ENCODE peak calls at places on chromosomes 11 and 22, in nine cellular contexts. One of them, this sample, is unnamed.

GRCh38 chr22:36900880-36901279 is 12.5 kb upstream of the CSF2RB start:
- DNase-seq in heart left ventricle: no peak
- DNase-seq in MCF 10A: no peak
- DNase-seq in colonic mucosa: no peak
- DNase-seq in GM13976: no peak
- DNase-seq in fibroblast of pulmonary artery: peak
- DNase-seq in PC-3: no peak
- DNase-seq in omental fat pad: no peak
- DNase-seq in endodermal cell: peak
- DNase-seq in this sample: no peak

GRCh38 chr11:44535201-44535980 is 30.1 kb upstream of the CD82 start:
- DNase-seq in heart left ventricle: no peak
- DNase-seq in PC-3: no peak
- DNase-seq in MCF 10A: no peak
- DNase-seq in endodermal cell: no peak
- DNase-seq in omental fat pad: no peak
- DNase-seq in fibroblast of pulmonary artery: no peak
- DNase-seq in colonic mucosa: no peak
- DNase-seq in GM13976: no peak
- DNase-seq in this sample: no peak

GRCh38 chr11:103433380-103433779 is 324.2 kb downstream of the DYNC2H1 start:
- DNase-seq in colonic mucosa: no peak
- DNase-seq in fibroblast of pulmonary artery: peak
- DNase-seq in omental fat pad: no peak
- DNase-seq in MCF 10A: peak
- DNase-seq in GM13976: no peak
- DNase-seq in PC-3: peak
- DNase-seq in heart left ventricle: no peak
- DNase-seq in endodermal cell: no peak
- DNase-seq in this sample: no peak

GRCh38 chr22:30969532-30970355 is 679 bp downstream of the TUG1 start:
- DNase-seq in PC-3: peak
- DNase-seq in colonic mucosa: peak
- DNase-seq in MCF 10A: peak
- DNase-seq in omental fat pad: no peak
- DNase-seq in GM13976: no peak
- DNase-seq in heart left ventricle: no peak
- DNase-seq in endodermal cell: peak
- DNase-seq in fibroblast of pulmonary artery: peak
- DNase-seq in this sample: peak

GRCh38 chr11:127574528-127574927 is 574.0 kb upstream of the KIRREL3 start:
- DNase-seq in GM13976: no peak
- DNase-seq in heart left ventricle: no peak
- DNase-seq in MCF 10A: no peak
- DNase-seq in PC-3: no peak
- DNase-seq in endodermal cell: peak
- DNase-seq in omental fat pad: no peak
- DNase-seq in colonic mucosa: no peak
- DNase-seq in fibroblast of pulmonary artery: no peak
- DNase-seq in this sample: no peak

GRCh38 chr22:38218661-38219331 is 17.0 kb downstream of the MAFF start:
- DNase-seq in PC-3: peak
- DNase-seq in omental fat pad: peak
- DNase-seq in heart left ventricle: peak
- DNase-seq in GM13976: peak
- DNase-seq in endodermal cell: peak
- DNase-seq in MCF 10A: peak
- DNase-seq in colonic mucosa: peak
- DNase-seq in fibroblast of pulmonary artery: peak
- DNase-seq in this sample: no peak

GRCh38 chr11:77819921-77820564 is 479 bp downstream of the RSF1 start:
- DNase-seq in fibroblast of pulmonary artery: peak
- DNase-seq in heart left ventricle: peak
- DNase-seq in PC-3: peak
- DNase-seq in GM13976: peak
- DNase-seq in omental fat pad: no peak
- DNase-seq in endodermal cell: peak
- DNase-seq in MCF 10A: peak
- DNase-seq in colonic mucosa: peak
- DNase-seq in this sample: peak

GRCh38 chr11:12829131-12829530 is 154.9 kb downstream of the TEAD1 start:
- DNase-seq in omental fat pad: no peak
- DNase-seq in endodermal cell: no peak
- DNase-seq in MCF 10A: no peak
- DNase-seq in PC-3: no peak
- DNase-seq in colonic mucosa: no peak
- DNase-seq in GM13976: no peak
- DNase-seq in fibroblast of pulmonary artery: no peak
- DNase-seq in heart left ventricle: no peak
- DNase-seq in this sample: no peak

DNA sequence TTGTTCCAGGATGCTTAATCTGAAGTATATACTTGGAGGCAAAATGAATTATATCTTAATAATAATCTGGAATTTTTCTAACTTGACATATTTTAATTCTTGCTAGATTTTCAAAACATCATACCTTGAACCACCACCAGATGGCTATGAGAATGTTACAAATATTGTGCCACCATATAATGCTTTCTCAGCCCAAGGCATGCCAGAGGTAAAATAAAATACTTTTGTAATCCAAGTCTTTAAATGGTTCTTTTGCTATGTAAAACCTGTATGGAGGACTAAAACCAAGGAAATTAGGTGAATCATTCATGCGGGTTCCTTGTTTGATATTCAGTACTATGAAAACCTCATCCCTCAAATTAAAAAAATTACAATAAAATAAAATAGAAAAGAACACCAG is 14.4 kb downstream of the NAALAD2 start:
- DNase-seq in omental fat pad: no peak
- DNase-seq in MCF 10A: no peak
- DNase-seq in heart left ventricle: no peak
- DNase-seq in fibroblast of pulmonary artery: peak
- DNase-seq in colonic mucosa: no peak
- DNase-seq in PC-3: peak
- DNase-seq in endodermal cell: no peak
- DNase-seq in GM13976: no peak
- DNase-seq in this sample: no peak
- TF ChIP-seq CTCF in omental fat pad: no peak
- TF ChIP-seq CTCF in MCF 10A: no peak
- TF ChIP-seq CTCF in heart left ventricle: no peak
- TF ChIP-seq CTCF in fibroblast of pulmonary artery: peak
- TF ChIP-seq CTCF in colonic mucosa: no peak
- TF ChIP-seq CTCF in PC-3: peak
- TF ChIP-seq CTCF in endodermal cell: peak
- TF ChIP-seq CTCF in GM13976: no peak
- TF ChIP-seq CTCF in this sample: no peak

GRCh38 chr22:19892249-19892879 is 37.7 kb upstream of the GNB1L start:
- DNase-seq in endodermal cell: no peak
- DNase-seq in colonic mucosa: no peak
- DNase-seq in omental fat pad: no peak
- DNase-seq in PC-3: no peak
- DNase-seq in fibroblast of pulmonary artery: peak
- DNase-seq in MCF 10A: peak
- DNase-seq in GM13976: peak
- DNase-seq in heart left ventricle: no peak
- DNase-seq in this sample: no peak

GRCh38 chr22:19889951-19890350 is 35.3 kb upstream of the GNB1L start:
- DNase-seq in endodermal cell: no peak
- DNase-seq in omental fat pad: no peak
- DNase-seq in MCF 10A: no peak
- DNase-seq in colonic mucosa: no peak
- DNase-seq in heart left ventricle: peak
- DNase-seq in GM13976: no peak
- DNase-seq in PC-3: no peak
- DNase-seq in fibroblast of pulmonary artery: no peak
- DNase-seq in this sample: no peak

GRCh38 chr22:19890502-19891349 is 36.1 kb upstream of the GNB1L start:
- DNase-seq in GM13976: no peak
- DNase-seq in omental fat pad: no peak
- DNase-seq in fibroblast of pulmonary artery: no peak
- DNase-seq in colonic mucosa: no peak
- DNase-seq in endodermal cell: no peak
- DNase-seq in MCF 10A: no peak
- DNase-seq in PC-3: no peak
- DNase-seq in heart left ventricle: peak
- DNase-seq in this sample: no peak

GRCh38 chr22:19892925-19893324 is 38.3 kb upstream of the GNB1L start:
- DNase-seq in fibroblast of pulmonary artery: no peak
- DNase-seq in GM13976: no peak
- DNase-seq in endodermal cell: no peak
- DNase-seq in MCF 10A: no peak
- DNase-seq in heart left ventricle: no peak
- DNase-seq in PC-3: no peak
- DNase-seq in colonic mucosa: no peak
- DNase-seq in omental fat pad: no peak
- DNase-seq in this sample: no peak

DNA sequence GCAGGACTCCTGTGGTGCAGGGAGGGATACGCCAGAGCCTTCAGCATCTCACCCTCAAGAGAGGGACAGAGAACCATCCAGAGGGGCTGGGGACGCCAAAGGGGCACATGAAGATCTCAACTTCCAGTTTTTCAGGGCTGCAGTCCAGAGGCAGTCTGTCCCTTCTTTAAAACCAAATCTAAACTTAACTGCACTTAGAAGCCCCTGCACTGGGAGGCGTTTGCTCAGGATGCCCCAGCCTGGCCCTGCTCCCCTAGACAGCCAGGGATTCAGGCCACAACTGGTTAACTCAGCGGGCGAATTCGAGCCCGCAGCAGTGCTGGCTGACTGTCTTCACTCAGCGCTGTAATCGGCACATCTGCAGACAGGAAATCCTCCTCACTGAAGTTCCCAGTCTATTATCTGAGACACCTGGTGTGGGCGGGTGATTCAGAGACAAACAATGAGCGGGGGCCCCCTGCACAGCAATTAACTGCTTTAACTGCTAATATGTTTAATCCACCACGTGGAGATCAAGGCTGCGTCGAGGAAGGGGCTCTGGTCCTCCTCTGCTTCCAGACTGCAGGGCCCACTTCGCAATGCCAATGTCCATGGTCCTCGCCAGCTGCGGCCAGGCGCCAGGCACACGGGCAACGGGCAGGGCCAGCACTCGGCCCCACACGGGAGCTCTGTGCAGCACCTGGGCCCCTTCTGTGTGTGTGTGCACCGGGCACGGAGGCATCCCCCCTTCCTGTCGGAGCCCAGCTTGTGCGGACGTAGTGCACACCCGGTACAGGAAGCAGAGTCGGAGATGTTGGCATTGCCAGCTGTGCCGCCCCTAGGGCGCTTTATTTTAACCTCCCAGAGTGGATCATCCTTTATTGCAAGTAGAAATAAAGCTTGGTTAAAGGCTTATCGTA is 36.9 kb upstream of the GNB1L start:
- DNase-seq in endodermal cell: peak
- DNase-seq in omental fat pad: no peak
- DNase-seq in heart left ventricle: no peak
- DNase-seq in PC-3: peak
- DNase-seq in MCF 10A: peak
- DNase-seq in GM13976: peak
- DNase-seq in colonic mucosa: no peak
- DNase-seq in fibroblast of pulmonary artery: peak
- DNase-seq in this sample: no peak
- TF ChIP-seq CTCF in endodermal cell: no peak
- TF ChIP-seq CTCF in omental fat pad: no peak
- TF ChIP-seq CTCF in heart left ventricle: no peak
- TF ChIP-seq CTCF in PC-3: no peak
- TF ChIP-seq CTCF in MCF 10A: no peak
- TF ChIP-seq CTCF in GM13976: no peak
- TF ChIP-seq CTCF in colonic mucosa: no peak
- TF ChIP-seq CTCF in fibroblast of pulmonary artery: no peak
- TF ChIP-seq CTCF in this sample: no peak

GRCh38 chr22:21949948-21950347 is 2.7 kb downstream of the PPM1F start:
- DNase-seq in fibroblast of pulmonary artery: no peak
- DNase-seq in PC-3: no peak
- DNase-seq in endodermal cell: no peak
- DNase-seq in GM13976: no peak
- DNase-seq in MCF 10A: no peak
- DNase-seq in colonic mucosa: no peak
- DNase-seq in heart left ventricle: no peak
- DNase-seq in omental fat pad: no peak
- DNase-seq in this sample: no peak

GRCh38 chr22:21951931-21952465 is 650 bp downstream of the PPM1F start:
- DNase-seq in endodermal cell: peak
- DNase-seq in MCF 10A: peak
- DNase-seq in heart left ventricle: peak
- DNase-seq in GM13976: no peak
- DNase-seq in PC-3: peak
- DNase-seq in fibroblast of pulmonary artery: peak
- DNase-seq in omental fat pad: no peak
- DNase-seq in colonic mucosa: peak
- DNase-seq in this sample: no peak

GRCh38 chr22:21951062-21951461 is 1.6 kb downstream of the PPM1F start:
- DNase-seq in PC-3: no peak
- DNase-seq in colonic mucosa: no peak
- DNase-seq in endodermal cell: no peak
- DNase-seq in GM13976: no peak
- DNase-seq in MCF 10A: no peak
- DNase-seq in fibroblast of pulmonary artery: no peak
- DNase-seq in omental fat pad: no peak
- DNase-seq in heart left ventricle: no peak
- DNase-seq in this sample: no peak

GRCh38 chr22:21949569-21949918 is 3.1 kb downstream of the PPM1F start:
- DNase-seq in omental fat pad: no peak
- DNase-seq in PC-3: no peak
- DNase-seq in fibroblast of pulmonary artery: no peak
- DNase-seq in heart left ventricle: no peak
- DNase-seq in GM13976: no peak
- DNase-seq in endodermal cell: no peak
- DNase-seq in colonic mucosa: no peak
- DNase-seq in MCF 10A: no peak
- DNase-seq in this sample: no peak

DNA sequence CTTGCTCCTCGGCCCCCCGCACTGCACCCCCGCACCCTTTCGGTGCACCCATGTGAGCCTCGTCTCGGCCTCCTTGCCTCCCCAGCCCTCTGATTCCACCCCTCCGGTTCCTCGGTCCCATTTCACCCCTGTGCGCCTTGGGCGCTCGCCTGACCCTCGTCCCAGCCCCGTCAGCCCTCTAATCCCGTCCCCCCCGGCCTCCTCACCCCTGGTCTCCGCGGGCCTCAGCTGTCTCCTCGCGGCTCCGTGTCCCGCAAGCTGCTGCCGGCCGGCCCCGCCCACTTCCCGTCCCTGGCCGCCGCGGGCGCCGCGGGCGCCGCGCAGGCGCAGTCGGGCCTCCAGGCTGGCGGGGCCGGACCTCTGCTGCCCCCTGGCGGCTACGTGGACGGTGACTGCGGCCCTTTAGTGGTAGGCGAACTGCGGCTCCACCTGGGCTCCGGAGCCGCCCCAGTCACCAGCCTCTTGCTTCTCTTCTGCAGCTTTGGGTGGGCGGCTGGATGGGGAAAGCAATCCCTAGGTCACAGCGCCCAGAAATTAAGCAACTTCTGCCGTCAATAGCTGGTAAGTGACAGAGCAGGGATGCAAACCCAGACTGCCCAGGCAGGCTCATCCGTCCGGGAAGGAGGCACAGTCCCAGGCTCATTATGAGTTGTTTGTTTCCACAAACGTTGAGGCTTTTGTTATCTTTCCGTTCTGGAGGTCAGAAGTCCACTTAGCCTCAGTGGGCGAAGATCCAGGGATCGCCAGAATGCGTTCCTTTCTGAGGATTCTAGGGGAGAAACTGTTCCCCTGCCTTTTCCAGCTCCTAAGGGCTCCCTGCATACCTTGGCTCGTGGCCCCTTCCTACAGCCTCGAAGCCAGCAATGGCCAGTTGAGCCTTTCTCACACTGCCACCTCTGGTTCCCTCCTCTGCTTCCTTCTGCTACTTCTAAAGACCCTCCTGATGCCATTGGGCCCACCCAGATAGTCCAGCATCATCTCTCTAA is at the start of gene PPM1F:
- DNase-seq in omental fat pad: peak
- DNase-seq in fibroblast of pulmonary artery: peak
- DNase-seq in MCF 10A: peak
- DNase-seq in heart left ventricle: peak
- DNase-seq in PC-3: peak
- DNase-seq in colonic mucosa: peak
- DNase-seq in endodermal cell: peak
- DNase-seq in GM13976: peak
- DNase-seq in this sample: peak
- TF ChIP-seq CTCF in omental fat pad: peak
- TF ChIP-seq CTCF in fibroblast of pulmonary artery: peak
- TF ChIP-seq CTCF in MCF 10A: peak
- TF ChIP-seq CTCF in heart left ventricle: peak
- TF ChIP-seq CTCF in PC-3: peak
- TF ChIP-seq CTCF in colonic mucosa: peak
- TF ChIP-seq CTCF in endodermal cell: peak
- TF ChIP-seq CTCF in GM13976: peak
- TF ChIP-seq CTCF in this sample: peak

GRCh38 chr11:76700177-76701100 is 29.9 kb upstream of the LRRC32 start:
- DNase-seq in omental fat pad: no peak
- DNase-seq in heart left ventricle: peak
- DNase-seq in colonic mucosa: no peak
- DNase-seq in fibroblast of pulmonary artery: peak
- DNase-seq in GM13976: no peak
- DNase-seq in endodermal cell: no peak
- DNase-seq in MCF 10A: peak
- DNase-seq in PC-3: peak
- DNase-seq in this sample: no peak

GRCh38 chr11:76699461-76700091 is 29.0 kb upstream of the LRRC32 start:
- DNase-seq in GM13976: no peak
- DNase-seq in omental fat pad: no peak
- DNase-seq in PC-3: no peak
- DNase-seq in MCF 10A: no peak
- DNase-seq in endodermal cell: no peak
- DNase-seq in heart left ventricle: peak
- DNase-seq in colonic mucosa: no peak
- DNase-seq in fibroblast of pulmonary artery: no peak
- DNase-seq in this sample: no peak

GRCh38 chr11:76696756-76697155 is 26.2 kb upstream of the LRRC32 start:
- DNase-seq in GM13976: no peak
- DNase-seq in fibroblast of pulmonary artery: no peak
- DNase-seq in MCF 10A: no peak
- DNase-seq in endodermal cell: no peak
- DNase-seq in heart left ventricle: peak
- DNase-seq in PC-3: no peak
- DNase-seq in colonic mucosa: no peak
- DNase-seq in omental fat pad: no peak
- DNase-seq in this sample: no peak

GRCh38 chr11:76695767-76696166 is 25.2 kb upstream of the LRRC32 start:
- DNase-seq in MCF 10A: no peak
- DNase-seq in PC-3: no peak
- DNase-seq in endodermal cell: no peak
- DNase-seq in fibroblast of pulmonary artery: no peak
- DNase-seq in omental fat pad: no peak
- DNase-seq in heart left ventricle: peak
- DNase-seq in GM13976: no peak
- DNase-seq in colonic mucosa: no peak
- DNase-seq in this sample: no peak

DNA sequence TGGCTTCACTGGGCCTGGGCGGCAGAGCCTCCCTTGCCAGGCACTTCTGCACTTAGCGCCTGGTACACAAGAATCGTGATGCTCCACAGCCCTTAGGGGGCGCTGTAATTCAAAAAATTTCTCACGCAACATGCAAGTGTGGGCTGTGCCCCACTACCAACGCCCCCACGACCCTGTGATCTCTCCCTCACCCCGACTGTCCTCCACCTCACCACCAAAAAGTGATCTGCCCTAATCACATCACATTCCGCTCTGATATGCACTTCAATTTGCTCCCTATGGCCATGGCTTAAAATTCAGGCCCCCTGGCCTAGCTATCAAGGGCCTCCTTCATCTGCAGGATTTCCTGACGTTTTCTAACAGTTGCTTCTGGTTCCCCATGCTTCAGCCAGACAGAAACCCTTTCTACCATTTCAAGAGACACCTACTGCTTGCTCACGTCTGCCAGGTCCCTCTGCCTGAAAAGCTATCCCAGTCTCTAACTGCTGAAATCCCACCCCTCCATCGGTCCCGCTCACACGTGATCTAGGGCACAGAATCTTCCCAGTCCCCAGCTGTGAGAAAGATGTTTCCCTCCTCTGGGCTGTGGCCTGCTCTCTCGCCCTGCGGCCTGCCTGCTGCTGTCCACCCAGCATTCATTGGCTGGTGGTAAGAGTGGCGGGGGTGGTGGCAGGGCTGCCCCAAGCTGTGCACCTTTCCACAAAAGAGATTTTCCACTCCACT is 27.9 kb upstream of the LRRC32 start:
- DNase-seq in MCF 10A: no peak
- DNase-seq in GM13976: no peak
- DNase-seq in colonic mucosa: no peak
- DNase-seq in heart left ventricle: peak
- DNase-seq in PC-3: peak
- DNase-seq in endodermal cell: peak
- DNase-seq in fibroblast of pulmonary artery: no peak
- DNase-seq in omental fat pad: no peak
- DNase-seq in this sample: no peak
- TF ChIP-seq CTCF in MCF 10A: peak
- TF ChIP-seq CTCF in GM13976: no peak
- TF ChIP-seq CTCF in colonic mucosa: no peak
- TF ChIP-seq CTCF in heart left ventricle: no peak
- TF ChIP-seq CTCF in PC-3: peak
- TF ChIP-seq CTCF in endodermal cell: peak
- TF ChIP-seq CTCF in fibroblast of pulmonary artery: peak
- TF ChIP-seq CTCF in omental fat pad: no peak
- TF ChIP-seq CTCF in this sample: peak

This sample was measured in CD14-positive monocyte.